ENCODE peak calls at places on chromosomes 16 and 17, in five cellular contexts. Z, I, A, Y and X are unnamed samples.

GRCh38 chr16:62602790-62603189 is 566.6 kb upstream of the CDH8 start:
- DNase-seq in Y (no peak), I (no peak), Z (no peak), A (no peak), X (no peak)

GRCh38 chr16:14062261-14062660 is 8.9 kb upstream of the MRTFB start:
- DNase-seq in I (no peak), Z (no peak), Y (no peak), A (no peak), X (no peak)

GRCh38 chr17:27526603-27527002 is 70.4 kb downstream of the KSR1 start:
- DNase-seq in A (peak), Z (peak), I (no peak), Y (peak), X (peak)

GRCh38 chr17:78492116-78492799 is 84.9 kb downstream of the DNAH17 start:
- DNase-seq in Z (no peak), I (no peak), Y (no peak), A (no peak), X (no peak)

GRCh38 chr17:74569392-74570003 is 2.2 kb upstream of the CD300H start:
- DNase-seq in I (peak), Z (no peak), A (peak), Y (peak), X (peak)

GRCh38 chr17:63984651-63985386 is 12.1 kb upstream of the SCN4A start:
- DNase-seq in I (peak), Z (no peak), A (peak), Y (peak), X (peak)

GRCh38 chr16:88116121-88116900 is 165.1 kb downstream of the BANP start:
- DNase-seq in Z (no peak), A (peak), I (peak), Y (no peak), X (peak)

GRCh38 chr17:62996221-62996620 is 30.2 kb downstream of the TANC2 start:
- DNase-seq in Y (no peak), Z (no peak), A (no peak), I (no peak), X (no peak)

GRCh38 chr16:49482690-49483089 is 109.1 kb downstream of the C16orf78 start:
- DNase-seq in Z (no peak), A (no peak), Y (no peak), I (peak), X (no peak)

GRCh38 chr17:67289174-67289876 is 44.3 kb upstream of the HELZ start:
- DNase-seq in Y (no peak), Z (no peak), A (peak), I (peak), X (peak)

GRCh38 chr16:17359778-17360177 is 111.0 kb downstream of the XYLT1 start:
- DNase-seq in Y (peak), I (no peak), A (peak), Z (no peak), X (no peak)

DNA sequence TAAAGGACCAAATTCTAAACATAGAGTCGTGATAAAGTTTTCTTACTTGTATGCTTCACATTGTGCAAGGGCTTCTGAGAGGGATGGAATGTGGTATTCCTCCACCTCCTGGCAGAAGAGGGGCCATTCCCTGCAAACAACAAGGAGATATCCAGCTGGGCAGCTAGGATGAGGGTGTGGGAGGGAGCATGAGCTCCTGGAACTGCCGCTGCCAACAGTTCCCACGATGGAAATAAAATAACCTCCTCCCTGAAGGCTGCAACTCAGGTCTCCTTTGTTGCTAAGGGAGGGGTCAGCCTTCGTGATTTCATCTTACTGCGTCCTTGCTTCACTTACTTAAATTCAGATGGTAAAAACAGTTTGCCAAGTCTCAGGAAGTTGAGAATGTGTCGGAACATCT is 15.6 kb downstream of the PLEKHG4 start:
- DNase-seq in A (peak), Z (no peak), I (no peak), Y (no peak), X (peak)
- TF ChIP-seq CTCF in A (no peak), Z (no peak), I (no peak), Y (no peak), X (peak)

GRCh38 chr17:18093616-18094408 is 6.1 kb downstream of the DRG2 start:
- DNase-seq in I (peak), Y (peak), Z (peak), A (peak), X (peak)
- TF ChIP-seq CTCF in I (peak), Y (no peak), Z (peak), A (peak), X (peak)

GRCh38 chr16:3127745-3128144 is 7.1 kb upstream of the ZNF213 start:
- DNase-seq in Z (peak), A (no peak), I (no peak), Y (no peak), X (no peak)

GRCh38 chr16:3122926-3123570 is 10.7 kb downstream of the ZNF205 start:
- DNase-seq in A (no peak), Z (no peak), Y (no peak), I (no peak), X (no peak)

GRCh38 chr16:3120435-3120834 is 8.0 kb downstream of the ZNF205 start:
- DNase-seq in I (no peak), Z (no peak), Y (no peak), A (no peak), X (no peak)

GRCh38 chr16:3121843-3122467 is 9.6 kb downstream of the ZNF205 start:
- DNase-seq in I (no peak), A (peak), Z (no peak), Y (no peak), X (no peak)

GRCh38 chr16:3123986-3124886 is 10.6 kb upstream of the ZNF213 start:
- DNase-seq in Y (peak), I (peak), Z (peak), A (peak), X (peak)
- TF ChIP-seq CTCF in Y (peak), I (peak), Z (no peak), A (peak), X (no peak)

GRCh38 chr16:84749072-84749471 is 49.3 kb downstream of the USP10 start:
- DNase-seq in Y (no peak), Z (no peak), A (no peak), I (no peak), X (no peak)
- TF ChIP-seq CTCF in Y (no peak), Z (no peak), A (no peak), I (no peak), X (no peak)